ENCODE peak calls at places on chromosomes 13 and 19, in five cellular contexts. H, P, S, C and R are unnamed samples.

GRCh38 chr19:3135961-3136683 is at the start of gene GNA15:
- DNase-seq in H (no peak), P (no peak), S (peak; percentile 46), C (no peak), R (peak; percentile 70)

GRCh38 chr13:50352720-50353491 is 337.7 kb downstream of the KCNRG start:
- DNase-seq in H (no peak), P (no peak), S (no peak), C (no peak), R (no peak)

GRCh38 chr19:48737360-48737998 is 2.9 kb downstream of the RASIP1 start:
- DNase-seq in H (no peak), P (no peak), S (no peak), C (no peak), R (no peak)

GRCh38 chr19:29084266-29084665 is 128.7 kb downstream of the UQCRFS1 start:
- DNase-seq in H (no peak), P (no peak), S (no peak), C (no peak), R (no peak)

GRCh38 chr19:17873661-17874422 is 2.1 kb downstream of the SLC5A5 start:
- DNase-seq in H (peak; percentile 90), P (no peak), S (peak; percentile 75), C (peak; percentile 68), R (peak; percentile 86)

GRCh38 chr13:36341718-36342117 is 4.5 kb downstream of the SPART start:
- DNase-seq in H (no peak), P (no peak), S (no peak), C (no peak), R (no peak)

GRCh38 chr13:97234742-97235141 is 12.6 kb downstream of the MBNL2 start:
- DNase-seq in H (no peak), P (no peak), S (no peak), C (no peak), R (no peak)

GRCh38 chr13:51937320-51938290 is 73.6 kb downstream of the ATP7B start:
- DNase-seq in H (no peak), P (no peak), S (no peak), C (no peak), R (no peak)

GRCh38 chr19:37899453-37899852 is 6.9 kb downstream of the WDR87 start:
- DNase-seq in H (no peak), P (no peak), S (no peak), C (no peak), R (no peak)

GRCh38 chr19:7328647-7329046 is 20.1 kb upstream of the ARHGEF18 start:
- DNase-seq in H (peak; percentile 26), P (no peak), S (no peak), C (no peak), R (peak; percentile 33)